ENCODE peak calls at places on chromosome 18, in five cellular contexts. G, K, U, Q and X are unnamed samples.

GRCh38 chr18:56321470-56321869 is 316.9 kb downstream of the TXNL1 start:
- DNase-seq in U (no peak), Q (no peak), G (no peak), K (no peak), X (no peak)

GRCh38 chr18:34632323-34632722 is 77.8 kb upstream of the DTNA start:
- DNase-seq in Q (no peak), U (no peak), K (no peak), G (no peak), X (no peak)

GRCh38 chr18:76923485-76924085 is 101.2 kb downstream of the ZNF236 start:
- DNase-seq in U (no peak), K (no peak), Q (no peak), G (no peak), X (no peak)

GRCh38 chr18:11518788-11519685 is 90.4 kb upstream of the SLC35G4 start:
- DNase-seq in G (no peak), U (peak; percentile 6), K (no peak), Q (peak; percentile 21), X (peak; percentile 28)

GRCh38 chr18:57328665-57329064 is 23.7 kb upstream of the ST8SIA3 start:
- DNase-seq in G (no peak), U (no peak), K (no peak), Q (no peak), X (no peak)

GRCh38 chr18:53458944-53459580 is 765.4 kb downstream of the MBD2 start:
- DNase-seq in K (no peak), Q (peak; percentile 6), G (no peak), U (no peak), X (no peak)

GRCh38 chr18:27952741-27953140 is 224.2 kb downstream of the CDH2 start:
- DNase-seq in U (no peak), Q (no peak), K (no peak), G (no peak), X (no peak)

GRCh38 chr18:34576622-34577021 is 133.5 kb upstream of the DTNA start:
- DNase-seq in Q (no peak), G (no peak), U (no peak), K (no peak), X (no peak)

GRCh38 chr18:26981373-26982082 is 116.0 kb upstream of the AQP4 start:
- DNase-seq in Q (no peak), K (no peak), U (no peak), G (no peak), X (peak; percentile 93)

GRCh38 chr18:35005963-35006577 is 35.1 kb upstream of the MAPRE2 start:
- DNase-seq in U (peak; percentile 42), Q (peak; percentile 54), G (no peak), K (no peak), X (no peak)

GRCh38 chr18:65821890-65822289 is 71.1 kb downstream of the CDH7 start:
- DNase-seq in K (no peak), U (no peak), G (no peak), Q (no peak), X (no peak)